ENCODE peak calls at places on chromosomes 7 and 10, in seven cellular contexts. One of them, this sample, is unnamed.

GRCh38 chr10:49242604-49243003 is 54.4 kb upstream of the TMEM273 start:
- DNase-seq in suprapubic skin: no peak
- DNase-seq in sigmoid colon: no peak
- DNase-seq in transverse colon: no peak
- DNase-seq in H1: no peak
- DNase-seq in A549: no peak
- DNase-seq in ovary: no peak
- DNase-seq in this sample: no peak

GRCh38 chr7:137992738-137993394 is 9.0 kb downstream of the CREB3L2 start:
- DNase-seq in suprapubic skin: peak
- DNase-seq in sigmoid colon: peak
- DNase-seq in transverse colon: peak
- DNase-seq in H1: no peak
- DNase-seq in A549: no peak
- DNase-seq in ovary: peak
- DNase-seq in this sample: no peak

GRCh38 chr10:104339469-104340098 is 1.3 kb upstream of the ITPRIP start:
- DNase-seq in suprapubic skin: no peak
- DNase-seq in sigmoid colon: peak
- DNase-seq in transverse colon: peak
- DNase-seq in H1: peak
- DNase-seq in A549: no peak
- DNase-seq in ovary: peak
- DNase-seq in this sample: peak

GRCh38 chr10:90437452-90437851 is 420.4 kb downstream of the HTR7 start:
- DNase-seq in suprapubic skin: no peak
- DNase-seq in sigmoid colon: no peak
- DNase-seq in transverse colon: no peak
- DNase-seq in H1: no peak
- DNase-seq in A549: no peak
- DNase-seq in ovary: no peak
- DNase-seq in this sample: no peak

GRCh38 chr7:70436815-70437350 is 695.1 kb upstream of the GALNT17 start:
- DNase-seq in suprapubic skin: no peak
- DNase-seq in sigmoid colon: no peak
- DNase-seq in transverse colon: no peak
- DNase-seq in H1: no peak
- DNase-seq in A549: no peak
- DNase-seq in ovary: no peak
- DNase-seq in this sample: no peak

GRCh38 chr10:121317374-121317773 is 280.9 kb downstream of the FGFR2 start:
- DNase-seq in suprapubic skin: no peak
- DNase-seq in sigmoid colon: no peak
- DNase-seq in transverse colon: no peak
- DNase-seq in H1: no peak
- DNase-seq in A549: no peak
- DNase-seq in ovary: no peak
- DNase-seq in this sample: no peak

GRCh38 chr10:103649654-103650423 is 156.3 kb downstream of the NEURL1 start:
- DNase-seq in suprapubic skin: no peak
- DNase-seq in sigmoid colon: no peak
- DNase-seq in transverse colon: no peak
- DNase-seq in H1: no peak
- DNase-seq in A549: no peak
- DNase-seq in ovary: peak
- DNase-seq in this sample: no peak

GRCh38 chr7:149048805-149049204 is 20.5 kb upstream of the PDIA4 start:
- DNase-seq in suprapubic skin: no peak
- DNase-seq in sigmoid colon: no peak
- DNase-seq in transverse colon: no peak
- DNase-seq in H1: no peak
- DNase-seq in A549: no peak
- DNase-seq in ovary: no peak
- DNase-seq in this sample: no peak

GRCh38 chr7:101031082-101031481 is 11.2 kb downstream of the MUC17 start:
- DNase-seq in suprapubic skin: no peak
- DNase-seq in sigmoid colon: no peak
- DNase-seq in transverse colon: peak
- DNase-seq in H1: peak
- DNase-seq in A549: no peak
- DNase-seq in ovary: no peak
- DNase-seq in this sample: no peak

GRCh38 chr10:30803901-30804322 is 174.4 kb upstream of the LYZL2 start:
- DNase-seq in suprapubic skin: peak
- DNase-seq in sigmoid colon: peak
- DNase-seq in transverse colon: no peak
- DNase-seq in H1: no peak
- DNase-seq in A549: no peak
- DNase-seq in ovary: peak
- DNase-seq in this sample: no peak

GRCh38 chr7:128672927-128673517 is 930 bp downstream of the GARIN1A start:
- DNase-seq in suprapubic skin: no peak
- DNase-seq in sigmoid colon: no peak
- DNase-seq in transverse colon: no peak
- DNase-seq in H1: peak
- DNase-seq in A549: no peak
- DNase-seq in ovary: no peak
- DNase-seq in this sample: no peak

GRCh38 chr10:29619273-29619672 is 15.5 kb downstream of the SVIL start:
- DNase-seq in suprapubic skin: peak
- DNase-seq in sigmoid colon: peak
- DNase-seq in transverse colon: no peak
- DNase-seq in H1: no peak
- DNase-seq in A549: peak
- DNase-seq in ovary: no peak
- DNase-seq in this sample: no peak

GRCh38 chr10:103470755-103471653 is 8.0 kb downstream of the CALHM3 start:
- DNase-seq in suprapubic skin: no peak
- DNase-seq in sigmoid colon: no peak
- DNase-seq in transverse colon: peak
- DNase-seq in H1: no peak
- DNase-seq in A549: no peak
- DNase-seq in ovary: no peak
- DNase-seq in this sample: peak

GRCh38 chr7:70569335-70569819 is 562.6 kb upstream of the GALNT17 start:
- DNase-seq in suprapubic skin: no peak
- DNase-seq in sigmoid colon: no peak
- DNase-seq in transverse colon: no peak
- DNase-seq in H1: no peak
- DNase-seq in A549: no peak
- DNase-seq in ovary: no peak
- DNase-seq in this sample: no peak

GRCh38 chr7:39937366-39938153 is 12.5 kb upstream of the CDK13 start:
- DNase-seq in suprapubic skin: no peak
- DNase-seq in sigmoid colon: no peak
- DNase-seq in transverse colon: no peak
- DNase-seq in H1: no peak
- DNase-seq in A549: no peak
- DNase-seq in ovary: no peak
- DNase-seq in this sample: no peak

GRCh38 chr7:121259826-121260225 is 69.0 kb upstream of the WNT16 start:
- DNase-seq in suprapubic skin: no peak
- DNase-seq in sigmoid colon: no peak
- DNase-seq in transverse colon: no peak
- DNase-seq in H1: no peak
- DNase-seq in A549: no peak
- DNase-seq in ovary: no peak
- DNase-seq in this sample: no peak

GRCh38 chr7:17392846-17393245 is 94.4 kb downstream of the AHR start:
- DNase-seq in suprapubic skin: no peak
- DNase-seq in sigmoid colon: no peak
- DNase-seq in transverse colon: no peak
- DNase-seq in H1: no peak
- DNase-seq in A549: no peak
- DNase-seq in ovary: no peak
- DNase-seq in this sample: no peak

GRCh38 chr10:86693721-86694369 is 25.5 kb downstream of the LDB3 start:
- DNase-seq in suprapubic skin: no peak
- DNase-seq in sigmoid colon: no peak
- DNase-seq in transverse colon: peak
- DNase-seq in H1: peak
- DNase-seq in A549: peak
- DNase-seq in ovary: peak
- DNase-seq in this sample: peak

GRCh38 chr7:40101201-40101600 is 33.2 kb downstream of the MPLKIP start:
- DNase-seq in suprapubic skin: no peak
- DNase-seq in sigmoid colon: no peak
- DNase-seq in transverse colon: no peak
- DNase-seq in H1: no peak
- DNase-seq in A549: no peak
- DNase-seq in ovary: no peak
- DNase-seq in this sample: no peak

GRCh38 chr10:85319150-85319549 is 990.8 kb downstream of the CCSER2 start:
- DNase-seq in suprapubic skin: no peak
- DNase-seq in sigmoid colon: no peak
- DNase-seq in transverse colon: no peak
- DNase-seq in H1: no peak
- DNase-seq in A549: no peak
- DNase-seq in ovary: no peak
- DNase-seq in this sample: no peak

GRCh38 chr7:106348231-106348630 is 63.4 kb upstream of the NAMPT start:
- DNase-seq in suprapubic skin: no peak
- DNase-seq in sigmoid colon: no peak
- DNase-seq in transverse colon: no peak
- DNase-seq in H1: no peak
- DNase-seq in A549: no peak
- DNase-seq in ovary: no peak
- DNase-seq in this sample: no peak

GRCh38 chr7:106346167-106346677 is 61.4 kb upstream of the NAMPT start:
- DNase-seq in suprapubic skin: no peak
- DNase-seq in sigmoid colon: no peak
- DNase-seq in transverse colon: no peak
- DNase-seq in H1: no peak
- DNase-seq in A549: no peak
- DNase-seq in ovary: no peak
- DNase-seq in this sample: no peak

GRCh38 chr7:106345421-106346166 is 60.8 kb upstream of the NAMPT start:
- DNase-seq in suprapubic skin: no peak
- DNase-seq in sigmoid colon: no peak
- DNase-seq in transverse colon: no peak
- DNase-seq in H1: no peak
- DNase-seq in A549: no peak
- DNase-seq in ovary: no peak
- DNase-seq in this sample: no peak

GRCh38 chr7:106347229-106347833 is 62.5 kb upstream of the NAMPT start:
- DNase-seq in suprapubic skin: no peak
- DNase-seq in sigmoid colon: no peak
- DNase-seq in transverse colon: no peak
- DNase-seq in H1: no peak
- DNase-seq in A549: no peak
- DNase-seq in ovary: no peak
- DNase-seq in this sample: no peak

GRCh38 chr7:106346678-106347217 is 62.0 kb upstream of the NAMPT start:
- DNase-seq in suprapubic skin: no peak
- DNase-seq in sigmoid colon: no peak
- DNase-seq in transverse colon: no peak
- DNase-seq in H1: no peak
- DNase-seq in A549: peak
- DNase-seq in ovary: no peak
- DNase-seq in this sample: no peak
- TF ChIP-seq EP300 in suprapubic skin: no peak
- TF ChIP-seq EP300 in sigmoid colon: peak
- TF ChIP-seq EP300 in transverse colon: no peak
- TF ChIP-seq EP300 in H1: no peak
- TF ChIP-seq EP300 in A549: peak
- TF ChIP-seq EP300 in ovary: no peak
- TF ChIP-seq EP300 in this sample: no peak

GRCh38 chr10:58512470-58513188 is at the start of gene BICC1:
- DNase-seq in suprapubic skin: no peak
- DNase-seq in sigmoid colon: peak
- DNase-seq in transverse colon: peak
- DNase-seq in H1: no peak
- DNase-seq in A549: peak
- DNase-seq in ovary: peak
- DNase-seq in this sample: no peak
- TF ChIP-seq CTCF in suprapubic skin: no peak
- TF ChIP-seq CTCF in sigmoid colon: no peak
- TF ChIP-seq CTCF in transverse colon: no peak
- TF ChIP-seq CTCF in H1: no peak
- TF ChIP-seq CTCF in A549: peak
- TF ChIP-seq CTCF in ovary: peak
- TF ChIP-seq CTCF in this sample: no peak

DNA sequence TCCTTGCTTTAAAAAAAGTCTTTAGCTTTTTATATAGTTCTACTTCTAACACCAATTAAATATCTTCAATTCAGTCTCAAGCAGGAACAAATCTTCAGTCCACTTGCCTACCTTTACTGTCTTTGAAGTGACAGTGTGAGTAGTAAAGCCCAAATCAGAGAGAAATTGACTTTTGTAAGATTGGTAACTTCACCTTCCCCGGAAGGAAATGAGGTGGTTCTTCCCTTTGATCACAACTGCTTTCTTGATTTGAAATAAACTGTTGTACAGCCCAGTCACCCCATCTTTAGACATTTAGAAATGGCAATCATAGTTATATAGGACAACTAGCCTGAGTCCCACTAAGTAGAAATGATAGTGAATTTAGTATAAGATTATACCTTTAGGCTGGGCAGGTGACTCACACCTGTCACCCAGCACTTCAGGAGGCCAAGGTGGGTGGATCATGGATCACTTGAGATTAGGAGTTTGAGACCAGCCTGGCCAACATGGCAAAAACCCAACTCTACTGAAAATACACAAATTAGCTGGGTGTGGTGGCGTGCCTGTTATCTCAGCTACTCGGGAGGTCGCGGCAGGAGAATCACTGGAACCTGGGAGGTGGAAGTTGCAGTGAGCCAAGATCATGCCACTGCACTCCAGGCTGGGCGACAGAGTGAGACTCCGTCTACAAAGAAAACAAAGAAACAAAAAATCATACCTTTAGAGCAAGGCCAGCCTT is 4.7 kb downstream of the FAS start:
- DNase-seq in suprapubic skin: no peak
- DNase-seq in sigmoid colon: no peak
- DNase-seq in transverse colon: no peak
- DNase-seq in H1: no peak
- DNase-seq in A549: no peak
- DNase-seq in ovary: no peak
- DNase-seq in this sample: no peak
- H3K4me3 ChIP-seq in suprapubic skin: peak
- H3K4me3 ChIP-seq in sigmoid colon: no peak
- H3K4me3 ChIP-seq in transverse colon: no peak
- H3K4me3 ChIP-seq in H1: no peak
- H3K4me3 ChIP-seq in A549: no peak
- H3K4me3 ChIP-seq in ovary: peak
- H3K4me3 ChIP-seq in this sample: no peak

GRCh38 chr10:4569132-4569531 is 256.9 kb upstream of the AKR1E2 start:
- DNase-seq in suprapubic skin: no peak
- DNase-seq in sigmoid colon: no peak
- DNase-seq in transverse colon: no peak
- DNase-seq in H1: no peak
- DNase-seq in A549: no peak
- DNase-seq in ovary: no peak
- DNase-seq in this sample: no peak
- TF ChIP-seq EP300 in suprapubic skin: no peak
- TF ChIP-seq EP300 in sigmoid colon: no peak
- TF ChIP-seq EP300 in transverse colon: no peak
- TF ChIP-seq EP300 in H1: no peak
- TF ChIP-seq EP300 in A549: no peak
- TF ChIP-seq EP300 in ovary: no peak
- TF ChIP-seq EP300 in this sample: no peak

This sample was measured in stomach.